ENCODE peak calls at places on chromosome 12, in six cellular contexts. M, J, C, S, V and A are unnamed samples.
A peak's percentile ranks its signal among the peaks of the same experiment; 100 is the strongest.

GRCh38 chr12:48910196-48910595 is 15.1 kb downstream of the FKBP11 start:
- DNase-seq in S (no peak), C (no peak), V (no peak), M (no peak), J (no peak), A (no peak)

GRCh38 chr12:65916991-65917676 is 92.9 kb downstream of the HMGA2 start:
- DNase-seq in C (no peak), S (no peak), M (no peak), V (no peak), J (no peak), A (no peak)

GRCh38 chr12:66275040-66275439 is 27.3 kb upstream of the HELB start:
- DNase-seq in S (no peak), J (no peak), C (no peak), M (no peak), V (no peak), A (no peak)

GRCh38 chr12:118188690-118189371 is 52.9 kb downstream of the PEBP1 start:
- DNase-seq in V (peak; percentile 60), C (no peak), M (peak; percentile 63), J (peak; percentile 59), S (no peak), A (no peak)

GRCh38 chr12:30447061-30447750 is 248.5 kb downstream of the IPO8 start:
- DNase-seq in J (no peak), C (no peak), V (no peak), S (no peak), M (no peak), A (no peak)

GRCh38 chr12:84131076-84131475 is 781.5 kb downstream of the SLC6A15 start:
- DNase-seq in C (no peak), M (no peak), J (no peak), S (no peak), V (peak; percentile 83), A (no peak)

GRCh38 chr12:12319501-12320322 is 30.3 kb downstream of the MANSC1 start:
- DNase-seq in J (peak; percentile 57), S (no peak), C (no peak), M (no peak), V (no peak), A (no peak)

GRCh38 chr12:77032406-77032805 is 33.0 kb downstream of the E2F7 start:
- DNase-seq in M (no peak), S (no peak), C (no peak), V (peak; percentile 54), J (no peak), A (no peak)

GRCh38 chr12:13450231-13451080 is 253.9 kb downstream of the EMP1 start:
- DNase-seq in J (no peak), C (no peak), M (no peak), V (no peak), S (no peak), A (peak; percentile 79)

GRCh38 chr12:52915637-52916036 is 10.8 kb upstream of the KRT8 start:
- DNase-seq in C (no peak), J (no peak), S (no peak), M (no peak), V (no peak), A (no peak)

GRCh38 chr12:70637686-70638085 is 457 bp upstream of the PTPRB start:
- DNase-seq in M (no peak), S (no peak), V (no peak), C (no peak), J (no peak), A (no peak)

GRCh38 chr12:100789146-100789545 is 5.4 kb upstream of the ANO4 start:
- DNase-seq in S (no peak), V (peak; percentile 67), C (no peak), J (no peak), M (no peak), A (no peak)

GRCh38 chr12:20757-21156 is 45.8 kb upstream of the IQSEC3 start:
- DNase-seq in J (no peak), M (no peak), S (no peak), C (no peak), V (no peak), A (no peak)

GRCh38 chr12:77299001-77299400 is 233.6 kb upstream of the E2F7 start:
- DNase-seq in S (no peak), M (no peak), C (no peak), V (no peak), J (no peak), A (no peak)

GRCh38 chr12:94169966-94170689 is 21.8 kb downstream of the PLXNC1 start:
- DNase-seq in V (no peak), J (no peak), S (no peak), C (no peak), M (no peak), A (no peak)

GRCh38 chr12:57734586-57734985 is 4.0 kb downstream of the AGAP2 start:
- DNase-seq in V (no peak), C (no peak), M (no peak), S (no peak), J (no peak), A (no peak)

GRCh38 chr12:57736743-57737466 is 1.6 kb downstream of the AGAP2 start:
- DNase-seq in C (no peak), M (no peak), S (no peak), J (no peak), V (no peak), A (no peak)

GRCh38 chr12:57735952-57736742 is 2.4 kb downstream of the AGAP2 start:
- DNase-seq in C (no peak), S (no peak), J (no peak), M (peak; percentile 36), V (peak; percentile 37), A (no peak)

GRCh38 chr12:57733928-57734327 is 4.6 kb downstream of the AGAP2 start:
- DNase-seq in V (no peak), J (no peak), M (no peak), C (no peak), S (no peak), A (no peak)

DNA sequence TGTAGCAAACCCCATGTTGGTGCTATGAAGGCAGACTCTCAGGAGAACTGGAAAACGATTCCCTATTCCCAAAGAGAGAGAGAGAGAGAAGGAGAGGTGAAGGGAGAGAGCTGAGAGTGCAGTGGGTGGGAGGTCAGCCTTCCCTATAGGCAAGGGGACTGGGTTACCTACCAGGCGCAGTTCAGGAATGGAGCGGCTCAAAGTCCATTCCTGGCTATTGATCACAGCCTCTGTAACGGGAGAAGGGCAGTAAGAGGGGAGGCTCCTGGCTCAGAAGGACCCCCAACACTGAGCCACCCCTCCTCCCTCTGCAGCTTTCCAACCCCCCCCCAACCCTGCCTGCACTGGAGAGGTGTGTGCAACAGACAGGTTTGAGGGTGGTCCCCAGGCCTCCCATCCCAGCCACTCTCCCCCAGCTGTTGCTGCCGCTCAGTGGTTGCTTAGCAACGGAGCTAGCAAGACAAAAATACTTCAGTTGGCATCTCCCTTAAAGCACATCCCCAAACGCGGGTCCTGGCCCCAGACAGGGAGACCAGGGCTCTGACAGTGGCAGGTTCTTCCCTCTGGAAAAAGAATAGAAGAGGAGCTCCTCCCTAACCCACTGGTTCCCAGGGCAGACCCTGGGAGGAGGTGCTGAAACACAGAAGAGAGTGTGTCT is 3.2 kb downstream of the AGAP2 start:
- DNase-seq in J (no peak), C (no peak), S (no peak), M (no peak), V (no peak), A (no peak)
- H3K27ac ChIP-seq in J (no peak overlapping the region), C (no peak overlapping the region), S (no peak overlapping the region), M (no peak overlapping the region), V (no peak overlapping the region), A (no peak overlapping the region)

DNA sequence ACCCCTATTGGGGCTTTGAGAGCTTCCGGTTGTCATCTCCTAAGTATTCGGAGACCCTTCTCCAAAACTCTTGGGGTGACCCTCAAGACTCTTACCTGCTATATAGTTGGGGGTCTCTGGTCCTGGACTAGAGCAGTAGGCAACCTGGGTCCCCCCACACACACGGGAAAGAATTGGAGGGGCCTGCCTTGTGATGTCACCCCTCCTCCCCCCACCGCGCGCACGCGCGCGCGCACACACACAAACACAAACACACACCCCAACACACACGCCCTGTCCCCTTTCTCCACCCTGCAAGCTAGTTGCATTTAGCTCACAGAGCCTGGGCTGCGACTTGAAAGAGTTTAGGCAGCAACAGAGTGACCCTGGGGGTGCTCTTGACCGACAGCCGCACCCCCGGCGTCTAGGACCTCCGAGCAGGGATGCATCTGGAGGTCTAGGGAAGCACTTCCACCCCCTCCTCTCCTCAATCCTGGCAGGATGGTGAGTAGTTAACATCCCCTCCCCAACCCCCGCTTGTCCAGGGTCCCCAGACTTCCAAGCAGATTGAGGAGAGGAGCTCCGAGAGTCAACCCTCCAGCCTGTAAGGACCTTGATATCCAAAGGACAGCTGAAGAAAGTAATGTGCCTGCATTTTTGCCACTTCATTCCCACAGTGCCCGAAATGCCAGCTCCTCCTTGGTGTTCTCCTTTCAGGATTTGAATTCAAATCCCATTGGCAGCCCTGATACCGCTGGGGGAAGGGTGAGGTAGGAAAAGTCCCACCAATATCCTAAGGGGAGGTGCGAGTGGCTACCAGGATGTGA is 1.4 kb upstream of the DNAJC14 start:
- DNase-seq in M (peak; percentile 83), C (no peak), J (peak; percentile 85), S (peak; percentile 56), V (peak; percentile 56), A (peak; percentile 69)
- TF ChIP-seq POLR2A in M (peak; percentile 90), C (no peak), J (peak; percentile 60), S (peak; percentile 51), V (no peak), A (peak; percentile 38)

GRCh38 chr12:108653082-108653516 is 19.4 kb upstream of the SELPLG start:
- DNase-seq in M (no peak), V (no peak), C (no peak), S (no peak), J (no peak), A (no peak)

GRCh38 chr12:108653922-108654321 is 20.2 kb upstream of the SELPLG start:
- DNase-seq in J (no peak), V (no peak), C (no peak), S (no peak), M (no peak), A (no peak)

GRCh38 chr12:108657130-108657745 is 23.5 kb upstream of the SELPLG start:
- DNase-seq in M (no peak), J (no peak), S (no peak), C (no peak), V (no peak), A (no peak)
- H3K4me1 ChIP-seq in M (peaks cover 5% of the 10 kb centered on the region), J (no peaks in the 10 kb centered on the region), S (no peaks in the 10 kb centered on the region), C (peaks cover 20% of the 10 kb centered on the region), V (peaks cover 11% of the 10 kb centered on the region), A (no peaks in the 10 kb centered on the region)

GRCh38 chr12:54388214-54389138 is 3.9 kb upstream of the ZNF385A start:
- DNase-seq in V (no peak), J (no peak), C (no peak), S (no peak), M (no peak), A (no peak)

GRCh38 chr12:54389139-54389508 is 4.6 kb upstream of the ZNF385A start:
- DNase-seq in J (no peak), V (no peak), M (no peak), S (no peak), C (no peak), A (no peak)

GRCh38 chr12:54390668-54391551 is 6.4 kb upstream of the ZNF385A start:
- DNase-seq in V (no peak), S (peak; percentile 31), M (peak; percentile 60), J (no peak), C (no peak), A (no peak)

GRCh38 chr12:54389536-54390175 is 5.1 kb upstream of the ZNF385A start:
- DNase-seq in V (no peak), J (no peak), M (no peak), C (no peak), S (no peak), A (no peak)

DNA sequence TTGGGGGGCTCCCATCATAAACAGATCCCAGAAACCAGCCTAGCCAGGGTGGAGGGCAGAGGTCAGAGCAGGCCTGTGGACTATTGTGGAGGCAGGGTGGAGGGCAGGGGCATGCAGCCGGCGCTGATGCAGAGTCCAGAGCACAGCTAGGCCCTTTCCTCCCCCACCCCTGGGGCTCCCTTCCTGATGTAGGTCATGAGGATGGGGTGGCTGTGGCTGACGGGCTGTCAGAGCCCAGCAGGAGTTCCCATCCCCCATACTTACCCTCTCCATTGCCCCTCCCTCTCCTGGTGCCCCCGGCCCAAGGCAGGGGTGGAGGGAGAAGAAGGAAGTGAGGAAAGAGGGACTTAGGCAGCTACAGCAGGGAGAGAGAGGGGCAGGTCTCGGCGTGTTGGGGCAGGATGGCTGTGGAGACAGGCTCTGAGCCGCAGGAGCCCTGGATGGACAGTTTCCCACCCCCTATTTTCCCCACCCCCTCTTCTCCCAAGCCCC is 5.7 kb upstream of the ZNF385A start:
- DNase-seq in V (no peak), J (no peak), S (no peak), M (no peak), C (no peak), A (no peak)
- H3K27ac ChIP-seq in V (no peak overlapping the region), J (no peak overlapping the region), S (no peak overlapping the region), M (no peak overlapping the region), C (no peak overlapping the region), A (no peak overlapping the region)